ENCODE peak calls at places on chromosomes 2 and 18, in ten cellular contexts. V, Y, J, E, X, B, C, M, D and L are unnamed samples.

GRCh38 chr2:54561795-54562592 is 105.9 kb downstream of the SPTBN1 start:
- DNase-seq in V (no peak), Y (no peak), J (no peak), E (no peak), X (no peak), B (no peak), C (no peak), M (no peak), D (no peak), L (no peak)

GRCh38 chr2:178152033-178152432 is 39.8 kb downstream of the RBM45 start:
- DNase-seq in V (peak; percentile 34), Y (no peak), J (no peak), E (no peak), X (no peak), B (no peak), C (no peak), M (no peak), D (no peak), L (no peak)

GRCh38 chr2:128282246-128282975 is 36.3 kb downstream of the HS6ST1 start:
- DNase-seq in V (no peak), Y (no peak), J (no peak), E (no peak), X (peak; percentile 64), B (peak; percentile 25), C (peak; percentile 25), M (no peak), D (no peak), L (no peak)

GRCh38 chr2:16303761-16304160 is 361.9 kb downstream of the CYRIA start:
- DNase-seq in V (no peak), Y (peak; percentile 34), J (no peak), E (no peak), X (no peak), B (no peak), C (no peak), M (no peak), D (peak; percentile 38), L (no peak)

GRCh38 chr2:204529795-204530463 is 15.3 kb upstream of the PARD3B start:
- DNase-seq in V (no peak), Y (no peak), J (no peak), E (no peak), X (no peak), B (no peak), C (no peak), M (no peak), D (no peak), L (no peak)

GRCh38 chr2:88600038-88600465 is 27.2 kb downstream of the EIF2AK3 start:
- DNase-seq in V (peak; percentile 93), Y (peak; percentile 40), J (no peak), E (peak; percentile 14), X (no peak), B (no peak), C (no peak), M (peak; percentile 39), D (peak; percentile 77), L (no peak)

GRCh38 chr18:63137999-63138448 is 181.5 kb downstream of the BCL2 start:
- DNase-seq in V (no peak), Y (no peak), J (no peak), E (no peak), X (no peak), B (no peak), C (no peak), M (no peak), D (no peak), L (no peak)

GRCh38 chr2:45169339-45170190 is 160.3 kb upstream of the SIX2 start:
- DNase-seq in V (peak; percentile 12), Y (peak; percentile 68), J (no peak), E (no peak), X (peak; percentile 65), B (no peak), C (peak; percentile 45), M (no peak), D (no peak), L (no peak)

GRCh38 chr2:134232461-134232860 is 21.4 kb upstream of the MGAT5 start:
- DNase-seq in V (no peak), Y (no peak), J (no peak), E (no peak), X (no peak), B (no peak), C (no peak), M (no peak), D (no peak), L (no peak)

GRCh38 chr2:37357461-37358008 is 13.1 kb downstream of the QPCT start:
- DNase-seq in V (no peak), Y (no peak), J (no peak), E (no peak), X (no peak), B (no peak), C (no peak), M (no peak), D (no peak), L (no peak)

GRCh38 chr2:66839551-66840320 is 404.8 kb downstream of the MEIS1 start:
- DNase-seq in V (peak; percentile 25), Y (no peak), J (peak; percentile 26), E (no peak), X (no peak), B (no peak), C (no peak), M (no peak), D (no peak), L (no peak)

GRCh38 chr18:57107141-57107832 is 39.6 kb upstream of the BOD1L2 start:
- DNase-seq in V (no peak), Y (peak; percentile 58), J (no peak), E (no peak), X (no peak), B (no peak), C (no peak), M (no peak), D (no peak), L (no peak)

GRCh38 chr2:222842517-222843174 is 18.2 kb upstream of the ACSL3 start:
- DNase-seq in V (no peak), Y (no peak), J (no peak), E (no peak), X (no peak), B (no peak), C (no peak), M (no peak), D (no peak), L (no peak)

GRCh38 chr2:23916727-23917458 is 10.0 kb downstream of the ATAD2B start:
- DNase-seq in V (no peak), Y (no peak), J (no peak), E (no peak), X (no peak), B (no peak), C (no peak), M (no peak), D (no peak), L (no peak)

GRCh38 chr2:26330114-26330581 is 15.8 kb upstream of the SELENOI start:
- DNase-seq in V (peak; percentile 91), Y (peak; percentile 85), J (peak; percentile 87), E (peak; percentile 65), X (peak; percentile 94), B (peak; percentile 86), C (peak; percentile 90), M (no peak), D (no peak), L (peak; percentile 71)
- H3K4me1 ChIP-seq in V (peaks cover 7% of the 10 kb centered on the region), Y (no peaks in the 10 kb centered on the region), J (no peaks in the 10 kb centered on the region), E (no peaks in the 10 kb centered on the region), X (peaks cover 4% of the 10 kb centered on the region), B (no peaks in the 10 kb centered on the region), C (peaks cover 3% of the 10 kb centered on the region), M (no peaks in the 10 kb centered on the region), D (peaks cover 3% of the 10 kb centered on the region), L (no peaks in the 10 kb centered on the region)

DNA sequence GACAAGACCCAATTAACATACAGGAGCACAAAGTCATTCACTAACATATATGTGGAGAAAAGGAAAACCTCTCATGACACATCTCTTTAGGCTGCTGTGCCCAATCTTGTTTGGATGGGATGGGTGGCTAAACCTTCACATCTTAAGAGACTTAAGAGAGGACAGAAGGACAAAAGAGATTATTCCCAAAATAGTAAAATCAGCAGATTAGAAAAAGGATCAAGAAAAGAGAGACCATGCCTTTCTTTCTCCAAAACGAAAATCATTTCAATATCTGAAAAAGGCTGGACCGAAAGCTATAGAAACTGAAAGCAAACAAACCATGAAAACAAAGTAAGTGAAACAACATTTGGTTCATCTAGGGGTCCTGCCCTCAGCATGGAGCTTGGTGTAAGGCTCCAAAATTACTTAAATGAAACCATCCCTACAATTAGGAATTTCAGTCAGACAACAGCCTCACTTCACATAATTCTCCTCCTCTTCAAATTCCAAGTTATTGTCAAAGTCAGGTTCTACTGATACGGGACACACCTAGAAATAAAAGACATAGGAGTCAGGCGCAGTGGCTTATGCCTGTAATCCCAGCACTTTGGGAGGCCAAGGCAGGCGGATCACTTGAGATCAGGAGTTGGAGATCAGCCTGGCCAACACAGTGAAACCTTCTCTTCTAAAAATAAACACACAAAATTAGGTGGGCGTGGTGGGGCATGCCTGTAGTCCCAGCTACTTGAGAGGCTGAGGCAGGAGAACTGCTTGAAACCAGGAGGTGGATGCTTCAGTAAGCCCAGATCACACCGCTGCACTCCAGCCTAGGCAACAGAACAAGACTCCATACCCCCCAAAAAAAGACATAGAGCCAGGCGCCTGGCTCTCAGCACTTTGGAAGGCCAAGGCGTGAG is 5.2 kb downstream of the STARD7 start:
- DNase-seq in V (no peak), Y (no peak), J (no peak), E (peak; percentile 29), X (no peak), B (no peak), C (no peak), M (no peak), D (no peak), L (no peak)
- H3K4me1 ChIP-seq in V (peaks cover 78% of the 10 kb centered on the region), Y (peaks cover 28% of the 10 kb centered on the region), J (peaks cover 8% of the 10 kb centered on the region), E (peaks cover 82% of the 10 kb centered on the region), X (peaks cover 84% of the 10 kb centered on the region), B (peaks cover 10% of the 10 kb centered on the region), C (peaks cover 69% of the 10 kb centered on the region), M (no peaks in the 10 kb centered on the region), D (peaks cover 2% of the 10 kb centered on the region), L (peaks cover 56% of the 10 kb centered on the region)

GRCh38 chr2:218006741-218007140 is 3.9 kb upstream of the TNS1 start:
- DNase-seq in V (no peak), Y (no peak), J (no peak), E (no peak), X (no peak), B (no peak), C (no peak), M (no peak), D (no peak), L (no peak)
- H3K4me1 ChIP-seq in V (peaks cover 40% of the 10 kb centered on the region), Y (peaks cover 42% of the 10 kb centered on the region), J (no peaks in the 10 kb centered on the region), E (peaks cover 66% of the 10 kb centered on the region), X (peaks cover 14% of the 10 kb centered on the region), B (peaks cover 14% of the 10 kb centered on the region), C (peaks cover 37% of the 10 kb centered on the region), M (peaks cover 10% of the 10 kb centered on the region), D (peaks cover 24% of the 10 kb centered on the region), L (peaks cover 73% of the 10 kb centered on the region)

GRCh38 chr2:105371156-105371555 is 27.7 kb downstream of the FHL2 start:
- DNase-seq in V (no peak), Y (no peak), J (no peak), E (no peak), X (no peak), B (no peak), C (no peak), M (no peak), D (no peak), L (no peak)
- H3K4me1 ChIP-seq in V (peaks cover 6% of the 10 kb centered on the region), Y (no peaks in the 10 kb centered on the region), J (peaks cover 8% of the 10 kb centered on the region), E (peaks cover 46% of the 10 kb centered on the region), X (peaks cover 14% of the 10 kb centered on the region), B (peaks cover 2% of the 10 kb centered on the region), C (peaks cover 33% of the 10 kb centered on the region), M (no peaks in the 10 kb centered on the region), D (no peaks in the 10 kb centered on the region), L (peaks cover 11% of the 10 kb centered on the region)